ENCODE peak calls at places on chromosomes 5 and 9, in six cellular contexts. One of them, this sample, is unnamed.

GRCh38 chr5:151234476-151235238 is 10.8 kb upstream of the CCDC69 start:
- DNase-seq in fibroblast of the aortic adventitia: peak; percentile 33
- DNase-seq in Daoy: no peak
- DNase-seq in NCI-H2107: no peak
- DNase-seq in progenitor cell of endocrine pancreas: no peak
- DNase-seq in neural progenitor cell: no peak
- DNase-seq in this sample: no peak

GRCh38 chr5:14871084-14871572 is 450 bp downstream of the ANKH start:
- DNase-seq in progenitor cell of endocrine pancreas: peak; percentile 38
- DNase-seq in fibroblast of the aortic adventitia: no peak
- DNase-seq in Daoy: peak; percentile 18
- DNase-seq in neural progenitor cell: peak; percentile 30
- DNase-seq in NCI-H2107: no peak
- DNase-seq in this sample: no peak

GRCh38 chr5:152514827-152515397 is 109.8 kb upstream of the NMUR2 start:
- DNase-seq in neural progenitor cell: peak; percentile 67
- DNase-seq in NCI-H2107: no peak
- DNase-seq in fibroblast of the aortic adventitia: peak; percentile 28
- DNase-seq in progenitor cell of endocrine pancreas: no peak
- DNase-seq in Daoy: peak; percentile 20
- DNase-seq in this sample: peak; percentile 67

GRCh38 chr5:76341935-76342334 is 61.1 kb upstream of the IQGAP2 start:
- DNase-seq in Daoy: no peak
- DNase-seq in progenitor cell of endocrine pancreas: no peak
- DNase-seq in fibroblast of the aortic adventitia: no peak
- DNase-seq in neural progenitor cell: no peak
- DNase-seq in NCI-H2107: no peak
- DNase-seq in this sample: peak; percentile 94

GRCh38 chr9:114006931-114007691 is 71.0 kb downstream of the AMBP start:
- DNase-seq in NCI-H2107: no peak
- DNase-seq in Daoy: no peak
- DNase-seq in neural progenitor cell: no peak
- DNase-seq in fibroblast of the aortic adventitia: no peak
- DNase-seq in progenitor cell of endocrine pancreas: peak; percentile 7
- DNase-seq in this sample: no peak

GRCh38 chr9:126126807-126127206 is 199.8 kb upstream of the MVB12B start:
- DNase-seq in progenitor cell of endocrine pancreas: no peak
- DNase-seq in neural progenitor cell: no peak
- DNase-seq in Daoy: no peak
- DNase-seq in NCI-H2107: no peak
- DNase-seq in fibroblast of the aortic adventitia: no peak
- DNase-seq in this sample: no peak

GRCh38 chr5:159514229-159514822 is 184.0 kb upstream of the IL12B start:
- DNase-seq in NCI-H2107: no peak
- DNase-seq in fibroblast of the aortic adventitia: no peak
- DNase-seq in Daoy: no peak
- DNase-seq in neural progenitor cell: no peak
- DNase-seq in progenitor cell of endocrine pancreas: no peak
- DNase-seq in this sample: no peak

GRCh38 chr9:87501806-87502205 is 4.1 kb downstream of the DAPK1 start:
- DNase-seq in fibroblast of the aortic adventitia: no peak
- DNase-seq in Daoy: no peak
- DNase-seq in neural progenitor cell: no peak
- DNase-seq in progenitor cell of endocrine pancreas: no peak
- DNase-seq in NCI-H2107: no peak
- DNase-seq in this sample: no peak

GRCh38 chr9:104983491-104983890 is 55.5 kb upstream of the ABCA1 start:
- DNase-seq in Daoy: no peak
- DNase-seq in fibroblast of the aortic adventitia: no peak
- DNase-seq in progenitor cell of endocrine pancreas: no peak
- DNase-seq in NCI-H2107: no peak
- DNase-seq in neural progenitor cell: no peak
- DNase-seq in this sample: no peak

GRCh38 chr9:115850548-115851304 is 302.9 kb upstream of the PAPPA start:
- DNase-seq in NCI-H2107: no peak
- DNase-seq in Daoy: peak; percentile 13
- DNase-seq in neural progenitor cell: no peak
- DNase-seq in fibroblast of the aortic adventitia: peak; percentile 39
- DNase-seq in progenitor cell of endocrine pancreas: no peak
- DNase-seq in this sample: no peak

GRCh38 chr9:127025042-127025441 is 97.4 kb downstream of the ANGPTL2 start:
- DNase-seq in neural progenitor cell: no peak
- DNase-seq in fibroblast of the aortic adventitia: no peak
- DNase-seq in progenitor cell of endocrine pancreas: no peak
- DNase-seq in Daoy: no peak
- DNase-seq in NCI-H2107: no peak
- DNase-seq in this sample: no peak

This sample was measured in G401.